ENCODE peak calls at places on chromosomes 7 and 10, in five cellular contexts. D, Y, J, T and C are unnamed samples.
A peak's percentile ranks its signal among the peaks of the same experiment; 100 is the strongest.

GRCh38 chr10:96814264-96814663 is 17.8 kb upstream of the LCOR start:
- DNase-seq in D (no peak), Y (no peak), J (peak; percentile 34), T (no peak), C (peak; percentile 70)

GRCh38 chr10:34078798-34079470 is 736.2 kb downstream of the PARD3 start:
- DNase-seq in D (no peak), Y (no peak), J (no peak), T (no peak), C (no peak)

GRCh38 chr7:42493436-42494198 is 256.6 kb upstream of the GLI3 start:
- DNase-seq in D (peak; percentile 45), Y (peak; percentile 83), J (peak; percentile 17), T (no peak), C (no peak)

GRCh38 chr7:91519241-91520200 is 255.3 kb downstream of the FZD1 start:
- DNase-seq in D (no peak), Y (no peak), J (no peak), T (no peak), C (no peak)

GRCh38 chr10:102781921-102782542 is 38.3 kb downstream of the WBP1L start:
- DNase-seq in D (no peak), Y (no peak), J (no peak), T (no peak), C (no peak)

GRCh38 chr7:77651544-77652162 is 44.6 kb upstream of the RSBN1L start:
- DNase-seq in D (peak; percentile 72), Y (peak; percentile 63), J (peak; percentile 32), T (no peak), C (peak; percentile 36)

GRCh38 chr10:6757119-6757518 is 177.0 kb upstream of the PRKCQ start:
- DNase-seq in D (no peak), Y (no peak), J (no peak), T (no peak), C (no peak)

GRCh38 chr7:149750122-149750845 is 23.1 kb downstream of the ZNF467 start:
- DNase-seq in D (no peak), Y (no peak), J (no peak), T (no peak), C (no peak)

GRCh38 chr7:108424013-108424412 is 32.2 kb downstream of the NRCAM start:
- DNase-seq in D (no peak), Y (no peak), J (no peak), T (no peak), C (no peak)

GRCh38 chr10:46106410-46107255 is 60.6 kb upstream of the MSMB start:
- DNase-seq in D (peak; percentile 71), Y (peak; percentile 86), J (peak; percentile 66), T (no peak), C (peak; percentile 73)

GRCh38 chr7:64300641-64301405 is 12.9 kb upstream of the ZNF736 start:
- DNase-seq in D (no peak), Y (no peak), J (no peak), T (no peak), C (no peak)

GRCh38 chr7:101952355-101953247 is 135.2 kb downstream of the CUX1 start:
- DNase-seq in D (peak; percentile 34), Y (no peak), J (no peak), T (no peak), C (no peak)

GRCh38 chr10:36220122-36220521 is 578.0 kb upstream of the FZD8 start:
- DNase-seq in D (no peak), Y (no peak), J (no peak), T (no peak), C (no peak)

GRCh38 chr10:49549640-49550346 is 10.9 kb upstream of the ERCC6 start:
- DNase-seq in D (no peak), Y (no peak), J (no peak), T (no peak), C (no peak)

GRCh38 chr7:100127866-100128601 is 1.3 kb downstream of the MBLAC1 start:
- DNase-seq in D (no peak), Y (peak; percentile 58), J (no peak), T (no peak), C (no peak)

GRCh38 chr7:55020481-55020871 is 1.7 kb downstream of the EGFR start:
- DNase-seq in D (no peak), Y (no peak), J (peak; percentile 57), T (no peak), C (no peak)

GRCh38 chr7:94258418-94258817 is 136.3 kb upstream of the COL1A2 start:
- DNase-seq in D (no peak), Y (no peak), J (no peak), T (no peak), C (no peak)

GRCh38 chr10:92204238-92204637 is 86.6 kb downstream of the CPEB3 start:
- DNase-seq in D (no peak), Y (no peak), J (no peak), T (no peak), C (no peak)

GRCh38 chr10:92213049-92213448 is 77.8 kb downstream of the CPEB3 start:
- DNase-seq in D (no peak), Y (no peak), J (no peak), T (no peak), C (no peak)

GRCh38 chr10:92207061-92207460 is 83.8 kb downstream of the CPEB3 start:
- DNase-seq in D (no peak), Y (no peak), J (no peak), T (no peak), C (no peak)

DNA sequence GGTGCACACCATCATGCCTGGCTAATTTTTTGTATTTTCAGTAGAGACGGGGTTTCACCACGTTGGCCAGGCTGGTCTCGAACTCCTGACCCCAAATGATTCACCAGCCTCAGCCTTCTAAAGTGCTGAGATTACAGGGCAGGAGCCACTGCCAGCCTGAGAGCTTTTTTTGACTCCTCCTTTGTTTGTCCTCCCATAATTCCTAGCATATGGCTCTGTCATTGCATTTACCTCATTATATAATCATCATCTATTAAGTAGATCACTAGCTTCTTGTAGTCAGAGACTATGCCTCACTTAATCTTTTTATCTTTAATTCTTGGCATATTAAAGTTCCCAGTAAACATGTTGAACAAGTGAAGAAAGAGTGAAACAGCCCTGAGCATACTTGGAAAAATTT is 82.1 kb downstream of the CPEB3 start:
- DNase-seq in D (no peak), Y (no peak), J (no peak), T (no peak), C (no peak)
- TF ChIP-seq JUNB in D (no peak), Y (no peak), J (no peak), T (no peak), C (no peak)

GRCh38 chr7:157352506-157352905 is 15.7 kb downstream of the DNAJB6 start:
- DNase-seq in D (no peak), Y (no peak), J (no peak), T (no peak), C (no peak)
- TF ChIP-seq JUNB in D (no peak), Y (no peak), J (no peak), T (no peak), C (no peak)

GRCh38 chr10:132357286-132358058 is 25.5 kb downstream of the LRRC27 start:
- DNase-seq in D (no peak), Y (no peak), J (no peak), T (no peak), C (no peak)
- TF ChIP-seq JUNB in D (no peak), Y (no peak), J (no peak), T (no peak), C (no peak)

DNA sequence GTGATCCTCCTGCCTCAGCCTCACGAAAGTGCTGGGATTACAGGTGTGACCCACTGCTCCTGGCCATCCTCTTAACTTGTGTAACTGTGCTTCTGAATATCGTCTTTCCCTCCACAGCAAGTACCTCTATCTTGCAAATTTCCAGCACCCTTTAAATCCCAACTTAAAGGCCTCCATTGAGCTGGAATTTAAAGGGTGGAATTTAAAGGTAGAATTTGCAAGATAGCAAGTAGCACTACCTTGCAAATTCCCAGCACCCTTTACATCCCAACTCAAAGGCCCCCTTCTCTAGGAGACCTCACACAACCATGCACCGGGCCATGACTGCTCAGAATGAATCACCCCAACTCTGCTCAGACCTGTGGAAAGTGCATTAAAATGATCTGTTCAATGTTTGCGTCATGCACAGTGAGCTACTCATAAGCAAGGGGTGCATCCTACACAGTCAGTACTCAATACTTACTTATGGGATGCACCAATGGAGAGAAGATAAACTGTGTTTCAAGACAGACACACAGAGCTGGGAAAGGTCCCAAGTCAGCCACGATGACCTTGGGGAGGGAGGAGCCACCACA is 17.8 kb upstream of the SDK1 start:
- DNase-seq in D (no peak), Y (peak; percentile 60), J (no peak), T (no peak), C (no peak)
- TF ChIP-seq JUNB in D (no peak), Y (no peak), J (no peak), T (no peak), C (no peak)

GRCh38 chr10:122696687-122697086 is 3.0 kb downstream of the C10orf120 start:
- DNase-seq in D (no peak), Y (no peak), J (no peak), T (no peak), C (no peak)
- TF ChIP-seq JUNB in D (no peak), Y (no peak), J (no peak), T (no peak), C (no peak)

GRCh38 chr7:46256870-46257528 is 335.9 kb upstream of the IGFBP3 start:
- DNase-seq in D (no peak), Y (no peak), J (no peak), T (no peak), C (no peak)
- TF ChIP-seq JUNB in D (no peak), Y (no peak), J (no peak), T (no peak), C (no peak)

GRCh38 chr10:74596713-74597112 is 229.7 kb upstream of the KAT6B start:
- DNase-seq in D (no peak), Y (no peak), J (no peak), T (no peak), C (no peak)

GRCh38 chr10:74598891-74599566 is 227.4 kb upstream of the KAT6B start:
- DNase-seq in D (no peak), Y (no peak), J (no peak), T (peak; percentile 78), C (no peak)

GRCh38 chr10:74589226-74589673 is 237.2 kb upstream of the KAT6B start:
- DNase-seq in D (peak; percentile 73), Y (peak; percentile 48), J (peak; percentile 87), T (peak; percentile 82), C (no peak)

GRCh38 chr10:74593470-74593869 is 232.9 kb upstream of the KAT6B start:
- DNase-seq in D (no peak), Y (no peak), J (no peak), T (no peak), C (no peak)
- TF ChIP-seq JUNB in D (no peak), Y (no peak), J (no peak), T (no peak), C (no peak)

GRCh38 chr7:128450913-128451312 is 4.8 kb upstream of the HILPDA start:
- DNase-seq in D (no peak), Y (no peak), J (no peak), T (no peak), C (no peak)

GRCh38 chr7:128454808-128455555 is 696 bp upstream of the HILPDA start:
- DNase-seq in D (peak; percentile 28), Y (peak; percentile 41), J (no peak), T (no peak), C (no peak)

GRCh38 chr7:128455556-128456254 is at the start of gene HILPDA:
- DNase-seq in D (peak; percentile 97), Y (peak; percentile 88), J (peak; percentile 91), T (peak; percentile 91), C (peak; percentile 74)

GRCh38 chr7:128452552-128452951 is 3.1 kb upstream of the HILPDA start:
- DNase-seq in D (no peak), Y (no peak), J (no peak), T (no peak), C (no peak)

GRCh38 chr7:128453836-128454804 is 1.6 kb upstream of the HILPDA start:
- DNase-seq in D (no peak), Y (peak; percentile 91), J (no peak), T (no peak), C (no peak)
- TF ChIP-seq JUNB in D (no peak), Y (no peak), J (no peak), T (no peak), C (no peak)